ENCODE peak calls at places on chromosomes 13 and 19, in five cellular contexts. D is cardiac muscle cell, Y is GM20000, U is uterus, T is stromal cell of bone marrow. Q is an unnamed sample.

GRCh38 chr19:55642153-55643002 is 1.1 kb upstream of the ZNF581 start:
- DNase-seq in U (no peak), Y (no peak), T (no peak), D (peak), Q (no peak)

GRCh38 chr19:32896516-32897214 is 27.1 kb upstream of the SLC7A9 start:
- DNase-seq in T (no peak), U (no peak), D (peak), Y (no peak), Q (no peak)

GRCh38 chr19:13241321-13242104 is 91.3 kb downstream of the IER2 start:
- DNase-seq in T (no peak), Y (no peak), D (no peak), U (no peak), Q (no peak)

GRCh38 chr19:3690551-3691371 is 9.5 kb downstream of the PIP5K1C start:
- DNase-seq in U (no peak), T (no peak), D (no peak), Y (no peak), Q (no peak)

GRCh38 chr13:93727301-93728141 is 500.9 kb downstream of the GPC6 start:
- DNase-seq in U (no peak), Y (no peak), D (no peak), T (no peak), Q (no peak)

GRCh38 chr13:114017028-114017630 is 43.3 kb upstream of the C13orf46 start:
- DNase-seq in Y (no peak), T (no peak), U (no peak), D (peak), Q (no peak)

GRCh38 chr13:34867590-34867989 is 74.5 kb upstream of the NBEA start:
- DNase-seq in Y (no peak), T (no peak), U (no peak), D (peak), Q (no peak)

GRCh38 chr13:64446372-64446771 is 2783.8 kb downstream of the PCDH9 start:
- DNase-seq in U (no peak), T (no peak), Y (no peak), D (no peak), Q (no peak)

GRCh38 chr13:112464720-112465119 is 88.6 kb downstream of the SPACA7 start:
- DNase-seq in D (no peak), U (no peak), Y (no peak), T (no peak), Q (no peak)

GRCh38 chr13:64158910-64159309 is 2743.3 kb upstream of the PCDH20 start:
- DNase-seq in Y (no peak), U (no peak), T (peak), D (peak), Q (no peak)